ENCODE peak calls at places on chromosome 14, in four cellular contexts. J is T-helper 2 cell, E is DMS79 treated with DMSO at 0.1 percent for 48 hours, G is COR-L47. Y is an unnamed sample.

GRCh38 chr14:102694530-102695171 is 82.6 kb upstream of the TRAF3 start:
- DNase-seq in J (peak), E (peak), G (peak), Y (peak)

GRCh38 chr14:96038558-96038919 is 623 bp upstream of the C14orf132 start:
- DNase-seq in J (no peak), E (peak), G (no peak), Y (peak)

GRCh38 chr14:100123618-100124017 is 35.8 kb downstream of the DEGS2 start:
- DNase-seq in J (no peak), E (no peak), G (no peak), Y (no peak)

GRCh38 chr14:104877066-104877805 is 12.2 kb downstream of the CEP170B start:
- DNase-seq in J (no peak), E (no peak), G (no peak), Y (no peak)

GRCh38 chr14:35234007-35234406 is 58.2 kb upstream of the PSMA6 start:
- DNase-seq in J (no peak), E (no peak), G (no peak), Y (peak)

GRCh38 chr14:82431031-82431430 is 897.4 kb upstream of the SEL1L start:
- DNase-seq in J (no peak), E (no peak), G (peak), Y (no peak)

GRCh38 chr14:94601961-94602391 is 10.2 kb upstream of the SERPINA3 start:
- DNase-seq in J (no peak), E (no peak), G (no peak), Y (peak)

GRCh38 chr14:104741108-104741802 is 11.7 kb upstream of the SIVA1 start:
- DNase-seq in J (no peak), E (no peak), G (no peak), Y (no peak)

GRCh38 chr14:105087963-105088811 is 23.0 kb upstream of the GPR132 start:
- DNase-seq in J (no peak), E (peak), G (no peak), Y (peak)

GRCh38 chr14:64639340-64639821 is 64.8 kb upstream of the PLEKHG3 start:
- DNase-seq in J (no peak), E (no peak), G (no peak), Y (no peak)

GRCh38 chr14:57420986-57421385 is 30.6 kb downstream of the NAA30 start:
- DNase-seq in J (no peak), E (no peak), G (no peak), Y (peak)

GRCh38 chr14:63470877-63471565 is 72.2 kb downstream of the PPP2R5E start:
- DNase-seq in J (no peak), E (no peak), G (no peak), Y (peak)

GRCh38 chr14:102696332-102696731 is 80.9 kb upstream of the TRAF3 start:
- DNase-seq in J (no peak), E (no peak), G (no peak), Y (no peak)

GRCh38 chr14:93962701-93963601 is 13.4 kb downstream of the ASB2 start:
- DNase-seq in J (peak), E (no peak), G (no peak), Y (peak)

GRCh38 chr14:68279437-68279720 is 459.8 kb downstream of the RAD51B start:
- DNase-seq in J (no peak), E (no peak), G (no peak), Y (no peak)

GRCh38 chr14:91253795-91254323 is 9.4 kb upstream of the GPR68 start:
- DNase-seq in J (no peak), E (no peak), G (no peak), Y (no peak)

GRCh38 chr14:75685910-75686309 is 24.9 kb downstream of the TTLL5 start:
- DNase-seq in J (no peak), E (no peak), G (no peak), Y (no peak)

GRCh38 chr14:103540816-103541493 is 12.0 kb downstream of the TRMT61A start:
- DNase-seq in J (no peak), E (no peak), G (no peak), Y (no peak)

GRCh38 chr14:80926706-80927384 is 14.7 kb downstream of the CEP128 start:
- DNase-seq in J (no peak), E (no peak), G (no peak), Y (peak)

Y was measured in fibroblast of mammary gland.